ENCODE peak calls at places on chromosome 15, in six cellular contexts. A, X, C, Z, V and I are unnamed samples.

GRCh38 chr15:75347222-75348033 is 589 bp downstream of the NEIL1 start:
- DNase-seq in V (no peak), X (peak; percentile 97), C (no peak), A (peak; percentile 94), Z (peak; percentile 57), I (peak; percentile 71)

GRCh38 chr15:58077427-58077826 is 11.9 kb upstream of the ALDH1A2 start:
- DNase-seq in Z (no peak), V (peak; percentile 17), X (no peak), C (no peak), A (no peak), I (no peak)

GRCh38 chr15:37101634-37102314 is 1.4 kb upstream of the MEIS2 start:
- DNase-seq in A (peak; percentile 85), Z (peak; percentile 50), X (no peak), V (no peak), C (no peak), I (peak; percentile 84)

GRCh38 chr15:38768970-38769369 is 204.4 kb upstream of the RASGRP1 start:
- DNase-seq in C (no peak), V (no peak), X (no peak), Z (no peak), A (no peak), I (peak; percentile 71)

GRCh38 chr15:72939855-72940631 is 112.2 kb upstream of the NEO1 start:
- DNase-seq in X (no peak), Z (no peak), A (no peak), C (no peak), V (peak; percentile 0), I (no peak)

GRCh38 chr15:70240082-70240481 is 142.4 kb upstream of the TLE3 start:
- DNase-seq in V (no peak), A (no peak), X (peak; percentile 85), Z (no peak), C (no peak), I (no peak)

GRCh38 chr15:68704496-68705021 is 116.1 kb downstream of the ANP32A start:
- DNase-seq in Z (peak; percentile 36), A (no peak), X (no peak), C (no peak), V (no peak), I (no peak)

GRCh38 chr15:53962646-53963561 is 15.3 kb upstream of the UNC13C start:
- DNase-seq in V (no peak), C (no peak), Z (peak; percentile 41), X (no peak), A (peak; percentile 50), I (no peak)

GRCh38 chr15:35379972-35380371 is 166.0 kb downstream of the DPH6 start:
- DNase-seq in X (no peak), V (no peak), A (no peak), Z (no peak), C (no peak), I (no peak)

GRCh38 chr15:32859246-32859645 is 141.4 kb downstream of the GREM1 start:
- DNase-seq in C (no peak), Z (no peak), X (no peak), V (no peak), A (no peak), I (no peak)

GRCh38 chr15:83306561-83306960 is 22.1 kb upstream of the BNC1 start:
- DNase-seq in Z (no peak), X (no peak), A (no peak), C (no peak), V (no peak), I (no peak)

GRCh38 chr15:44537728-44538240 is 837 bp downstream of the EIF3J start:
- DNase-seq in C (no peak), V (no peak), X (no peak), A (no peak), Z (no peak), I (no peak)

GRCh38 chr15:85579011-85579701 is 198.8 kb downstream of the AKAP13 start:
- DNase-seq in A (no peak), Z (peak; percentile 54), V (no peak), X (no peak), C (no peak), I (no peak)

GRCh38 chr15:63212050-63212973 is 22.9 kb downstream of the RAB8B start:
- DNase-seq in A (no peak), C (no peak), X (no peak), V (no peak), Z (no peak), I (peak; percentile 45)

GRCh38 chr15:53974813-53975212 is 3.4 kb upstream of the UNC13C start:
- DNase-seq in Z (no peak), X (no peak), C (no peak), V (no peak), A (no peak), I (no peak)